ENCODE peak calls at places on chromosomes 16 and 17, in six cellular contexts. One of them, this sample, is unnamed.

GRCh38 chr17:15031971-15032370 is 233.2 kb downstream of the PMP22 start:
- DNase-seq in NCI-H146: no peak
- DNase-seq in D721Med: no peak
- DNase-seq in M059J: no peak
- DNase-seq in activated CD8-positive, alpha-beta memory T cell treated with anti-CD3 and anti-CD28 coated beads for 1 hour: no peak
- DNase-seq in activated naive CD4-positive, alpha-beta T cell treated with anti-CD3 and anti-CD28 coated beads for 36 hours: no peak
- DNase-seq in this sample: no peak

GRCh38 chr16:66850115-66850815 is 6.1 kb downstream of the CA7 start:
- DNase-seq in NCI-H146: no peak
- DNase-seq in D721Med: no peak
- DNase-seq in M059J: no peak
- DNase-seq in activated CD8-positive, alpha-beta memory T cell treated with anti-CD3 and anti-CD28 coated beads for 1 hour: no peak
- DNase-seq in activated naive CD4-positive, alpha-beta T cell treated with anti-CD3 and anti-CD28 coated beads for 36 hours: no peak
- DNase-seq in this sample: no peak

GRCh38 chr16:88453621-88454314 is 688 bp downstream of the ZFPM1 start:
- DNase-seq in NCI-H146: peak; percentile 47
- DNase-seq in D721Med: no peak
- DNase-seq in M059J: peak; percentile 55
- DNase-seq in activated CD8-positive, alpha-beta memory T cell treated with anti-CD3 and anti-CD28 coated beads for 1 hour: no peak
- DNase-seq in activated naive CD4-positive, alpha-beta T cell treated with anti-CD3 and anti-CD28 coated beads for 36 hours: peak; percentile 42
- DNase-seq in this sample: no peak

GRCh38 chr16:51490866-51491265 is 339.8 kb upstream of the SALL1 start:
- DNase-seq in NCI-H146: no peak
- DNase-seq in D721Med: no peak
- DNase-seq in M059J: peak; percentile 6
- DNase-seq in activated CD8-positive, alpha-beta memory T cell treated with anti-CD3 and anti-CD28 coated beads for 1 hour: no peak
- DNase-seq in activated naive CD4-positive, alpha-beta T cell treated with anti-CD3 and anti-CD28 coated beads for 36 hours: no peak
- DNase-seq in this sample: no peak

GRCh38 chr17:4480929-4481898 is 17.5 kb upstream of the SPNS2 start:
- DNase-seq in NCI-H146: no peak
- DNase-seq in D721Med: no peak
- DNase-seq in M059J: no peak
- DNase-seq in activated CD8-positive, alpha-beta memory T cell treated with anti-CD3 and anti-CD28 coated beads for 1 hour: no peak
- DNase-seq in activated naive CD4-positive, alpha-beta T cell treated with anti-CD3 and anti-CD28 coated beads for 36 hours: peak; percentile 63
- DNase-seq in this sample: peak; percentile 58

GRCh38 chr17:43020789-43021738 is 1.1 kb downstream of the VAT1 start:
- DNase-seq in NCI-H146: no peak
- DNase-seq in D721Med: peak; percentile 84
- DNase-seq in M059J: peak; percentile 71
- DNase-seq in activated CD8-positive, alpha-beta memory T cell treated with anti-CD3 and anti-CD28 coated beads for 1 hour: no peak
- DNase-seq in activated naive CD4-positive, alpha-beta T cell treated with anti-CD3 and anti-CD28 coated beads for 36 hours: no peak
- DNase-seq in this sample: peak; percentile 55

GRCh38 chr17:79036609-79037008 is 12.6 kb downstream of the C1QTNF1 start:
- DNase-seq in NCI-H146: no peak
- DNase-seq in D721Med: peak; percentile 64
- DNase-seq in M059J: peak; percentile 93
- DNase-seq in activated CD8-positive, alpha-beta memory T cell treated with anti-CD3 and anti-CD28 coated beads for 1 hour: no peak
- DNase-seq in activated naive CD4-positive, alpha-beta T cell treated with anti-CD3 and anti-CD28 coated beads for 36 hours: no peak
- DNase-seq in this sample: peak; percentile 60

GRCh38 chr17:39846205-39846604 is 17.9 kb downstream of the IKZF3 start:
- DNase-seq in NCI-H146: no peak
- DNase-seq in D721Med: no peak
- DNase-seq in M059J: no peak
- DNase-seq in activated CD8-positive, alpha-beta memory T cell treated with anti-CD3 and anti-CD28 coated beads for 1 hour: no peak
- DNase-seq in activated naive CD4-positive, alpha-beta T cell treated with anti-CD3 and anti-CD28 coated beads for 36 hours: no peak
- DNase-seq in this sample: no peak

GRCh38 chr17:65312718-65313382 is 175.7 kb downstream of the RGS9 start:
- DNase-seq in NCI-H146: no peak
- DNase-seq in D721Med: no peak
- DNase-seq in M059J: no peak
- DNase-seq in activated CD8-positive, alpha-beta memory T cell treated with anti-CD3 and anti-CD28 coated beads for 1 hour: no peak
- DNase-seq in activated naive CD4-positive, alpha-beta T cell treated with anti-CD3 and anti-CD28 coated beads for 36 hours: no peak
- DNase-seq in this sample: no peak

GRCh38 chr16:81738831-81739496 is 40.1 kb upstream of the PLCG2 start:
- DNase-seq in NCI-H146: no peak
- DNase-seq in D721Med: no peak
- DNase-seq in M059J: no peak
- DNase-seq in activated CD8-positive, alpha-beta memory T cell treated with anti-CD3 and anti-CD28 coated beads for 1 hour: no peak
- DNase-seq in activated naive CD4-positive, alpha-beta T cell treated with anti-CD3 and anti-CD28 coated beads for 36 hours: no peak
- DNase-seq in this sample: no peak

GRCh38 chr16:69131167-69131748 is 1.1 kb downstream of the CHTF8 start:
- DNase-seq in NCI-H146: peak; percentile 42
- DNase-seq in D721Med: no peak
- DNase-seq in M059J: no peak
- DNase-seq in activated CD8-positive, alpha-beta memory T cell treated with anti-CD3 and anti-CD28 coated beads for 1 hour: no peak
- DNase-seq in activated naive CD4-positive, alpha-beta T cell treated with anti-CD3 and anti-CD28 coated beads for 36 hours: peak; percentile 14
- DNase-seq in this sample: no peak

This sample was measured in SW480.